ENCODE peak calls at places on chromosomes 16 and 17, in four cellular contexts. H, U, P and L are unnamed samples.

GRCh38 chr17:17766351-17767095 is 70.3 kb downstream of the SREBF1 start:
- DNase-seq in H (no peak), U (no peak), P (no peak), L (no peak)

GRCh38 chr16:89325861-89326471 is 108.5 kb downstream of the ZNF778 start:
- DNase-seq in H (no peak), P (no peak), U (peak; percentile 10), L (peak; percentile 88)

GRCh38 chr16:86455116-86455515 is 55.2 kb upstream of the FOXF1 start:
- DNase-seq in U (no peak), P (no peak), H (no peak), L (no peak)

GRCh38 chr16:4029816-4030215 is 86.4 kb downstream of the ADCY9 start:
- DNase-seq in P (no peak), U (no peak), H (no peak), L (no peak)

GRCh38 chr16:57115504-57116182 is 23.3 kb downstream of the CPNE2 start:
- DNase-seq in P (no peak), U (no peak), H (no peak), L (no peak)

GRCh38 chr16:61150351-61150750 is 885.9 kb downstream of the CDH8 start:
- DNase-seq in P (no peak), U (no peak), H (no peak), L (no peak)

GRCh38 chr17:58513391-58513912 is 986 bp downstream of the MTMR4 start:
- DNase-seq in H (no peak), U (no peak), P (no peak), L (peak; percentile 17)

GRCh38 chr16:88769617-88770458 is 15.2 kb downstream of the PIEZO1 start:
- DNase-seq in U (peak; percentile 78), H (no peak), P (no peak), L (peak; percentile 97)

GRCh38 chr16:57479422-57480126 is 6.7 kb downstream of the DOK4 start:
- DNase-seq in P (peak; percentile 60), H (no peak), U (peak; percentile 75), L (no peak)

GRCh38 chr16:72013888-72014538 is 5.5 kb downstream of the DHODH start:
- DNase-seq in P (no peak), U (no peak), H (no peak), L (peak; percentile 64)

GRCh38 chr17:4304417-4305027 is 40.7 kb upstream of the ANKFY1 start:
- DNase-seq in P (peak; percentile 41), U (peak; percentile 33), H (no peak), L (peak; percentile 55)

GRCh38 chr16:68296693-68297092 is 14.1 kb downstream of the SLC7A6OS start:
- DNase-seq in H (no peak), P (no peak), U (no peak), L (no peak)

GRCh38 chr16:54446639-54447038 is 160.1 kb upstream of the IRX3 start:
- DNase-seq in U (no peak), P (no peak), H (no peak), L (no peak)

GRCh38 chr16:87156195-87156594 is 161.0 kb downstream of the C16orf95 start:
- DNase-seq in H (no peak), U (no peak), P (no peak), L (no peak)

GRCh38 chr17:62562656-62563055 is 64.8 kb upstream of the MRC2 start:
- DNase-seq in U (no peak), H (no peak), P (peak; percentile 76), L (no peak)

GRCh38 chr17:1000597-1001490 is 3.9 kb downstream of the TIMM22 start:
- DNase-seq in U (no peak), P (peak; percentile 56), H (no peak), L (no peak)

GRCh38 chr16:84985079-84986065 is 26.0 kb downstream of the ZDHHC7 start:
- DNase-seq in H (no peak), P (no peak), U (no peak), L (no peak)

GRCh38 chr17:78474631-78475146 is 96.2 kb downstream of the PGS1 start:
- DNase-seq in H (peak; percentile 99), U (no peak), P (no peak), L (no peak)

GRCh38 chr17:58039975-58040374 is 32.9 kb upstream of the SRSF1 start:
- DNase-seq in P (no peak), H (no peak), U (no peak), L (no peak)

GRCh38 chr16:10466861-10467260 is 81.0 kb downstream of the ATF7IP2 start:
- DNase-seq in P (no peak), H (no peak), U (no peak), L (no peak)

GRCh38 chr16:23092072-23092800 is 57.0 kb downstream of the USP31 start:
- DNase-seq in H (no peak), U (no peak), P (no peak), L (no peak)

GRCh38 chr16:4212934-4213296 is 29.0 kb downstream of the SRL start:
- DNase-seq in H (no peak), U (no peak), P (peak; percentile 72), L (no peak)

GRCh38 chr17:74305865-74306654 is 20.0 kb upstream of the KIF19 start:
- DNase-seq in P (no peak), U (no peak), H (no peak), L (no peak)

GRCh38 chr17:68106085-68106484 is 70.5 kb downstream of the KPNA2 start:
- DNase-seq in H (no peak), P (no peak), U (no peak), L (no peak)

GRCh38 chr16:58026139-58026704 is 668 bp downstream of the MMP15 start:
- DNase-seq in P (no peak), H (no peak), U (peak; percentile 46), L (peak; percentile 52)

GRCh38 chr16:26394409-26394808 is 672.3 kb upstream of the C16orf82 start:
- DNase-seq in U (no peak), P (no peak), H (no peak), L (no peak)

GRCh38 chr17:82299452-82299851 is 18.0 kb downstream of the CD7 start:
- DNase-seq in H (no peak), P (no peak), U (no peak), L (no peak)

GRCh38 chr17:58317421-58318064 is 11.1 kb downstream of the TSPOAP1 start:
- DNase-seq in H (peak; percentile 66), U (peak; percentile 68), P (peak; percentile 75), L (peak; percentile 59)

GRCh38 chr17:22507823-22508222 is 815.5 kb downstream of the KCNJ18 start:
- DNase-seq in P (peak; percentile 15), U (no peak), H (no peak), L (no peak)

GRCh38 chr17:39015546-39015935 is 48.3 kb upstream of the FBXO47 start:
- DNase-seq in H (no peak), P (no peak), U (no peak), L (no peak)

GRCh38 chr17:39014795-39015545 is 47.8 kb upstream of the FBXO47 start:
- DNase-seq in U (no peak), P (no peak), H (no peak), L (peak; percentile 57)

GRCh38 chr17:39014044-39014794 is 47.0 kb upstream of the FBXO47 start:
- DNase-seq in P (peak; percentile 39), U (no peak), H (no peak), L (peak; percentile 32)

GRCh38 chr17:39018267-39019134 is 51.3 kb upstream of the FBXO47 start:
- DNase-seq in H (peak; percentile 28), P (no peak), U (no peak), L (no peak)

DNA sequence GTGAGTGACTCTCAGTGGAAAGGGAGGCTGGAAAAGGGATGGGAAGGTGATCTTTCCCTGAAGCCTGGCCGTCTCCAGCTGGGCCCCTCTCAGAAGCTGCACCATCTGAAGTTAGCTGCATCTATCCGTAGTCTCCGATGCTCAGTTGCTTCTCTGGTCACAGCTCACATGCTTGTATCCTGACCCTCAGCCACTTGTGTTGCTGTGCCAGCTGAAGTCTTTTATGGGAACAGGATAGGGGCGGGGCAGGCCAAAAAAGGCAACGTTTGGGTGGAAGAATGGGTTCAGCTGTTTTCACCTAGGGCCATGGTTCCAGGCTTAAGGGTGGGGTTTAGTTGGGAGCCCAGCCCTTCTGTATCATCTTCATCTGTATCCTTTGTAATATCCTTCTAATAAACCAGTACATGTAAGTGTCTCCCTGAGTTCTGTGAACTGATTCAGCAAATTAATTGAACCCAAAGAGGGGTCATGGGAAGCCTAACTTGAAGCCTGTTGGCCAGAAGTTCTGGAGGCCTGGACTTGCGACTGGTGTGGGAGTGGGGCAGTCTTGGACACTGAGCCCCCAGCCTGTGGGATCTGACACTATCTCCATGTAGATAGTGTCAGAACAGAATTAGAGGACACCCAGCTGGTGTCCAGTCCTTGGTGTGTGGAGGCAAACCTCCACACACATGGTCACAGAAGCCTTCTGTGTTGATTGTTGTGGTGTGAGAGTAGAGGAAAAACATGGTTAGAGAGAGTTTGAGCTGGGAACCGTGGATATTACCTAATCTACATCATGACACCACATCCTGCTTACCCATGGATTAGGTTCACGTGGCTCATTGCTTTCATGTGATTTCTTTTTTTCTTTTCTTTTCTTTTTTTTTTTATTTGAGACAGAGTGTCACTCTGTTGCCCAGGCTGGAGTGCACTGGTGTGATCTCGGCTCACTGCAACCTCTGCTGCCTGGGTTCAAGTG is 49.3 kb upstream of the FBXO47 start:
- DNase-seq in H (no peak), P (no peak), U (no peak), L (no peak)
- TF ChIP-seq TCF7 in H (no peak), P (no peak), U (no peak), L (no peak)

DNA sequence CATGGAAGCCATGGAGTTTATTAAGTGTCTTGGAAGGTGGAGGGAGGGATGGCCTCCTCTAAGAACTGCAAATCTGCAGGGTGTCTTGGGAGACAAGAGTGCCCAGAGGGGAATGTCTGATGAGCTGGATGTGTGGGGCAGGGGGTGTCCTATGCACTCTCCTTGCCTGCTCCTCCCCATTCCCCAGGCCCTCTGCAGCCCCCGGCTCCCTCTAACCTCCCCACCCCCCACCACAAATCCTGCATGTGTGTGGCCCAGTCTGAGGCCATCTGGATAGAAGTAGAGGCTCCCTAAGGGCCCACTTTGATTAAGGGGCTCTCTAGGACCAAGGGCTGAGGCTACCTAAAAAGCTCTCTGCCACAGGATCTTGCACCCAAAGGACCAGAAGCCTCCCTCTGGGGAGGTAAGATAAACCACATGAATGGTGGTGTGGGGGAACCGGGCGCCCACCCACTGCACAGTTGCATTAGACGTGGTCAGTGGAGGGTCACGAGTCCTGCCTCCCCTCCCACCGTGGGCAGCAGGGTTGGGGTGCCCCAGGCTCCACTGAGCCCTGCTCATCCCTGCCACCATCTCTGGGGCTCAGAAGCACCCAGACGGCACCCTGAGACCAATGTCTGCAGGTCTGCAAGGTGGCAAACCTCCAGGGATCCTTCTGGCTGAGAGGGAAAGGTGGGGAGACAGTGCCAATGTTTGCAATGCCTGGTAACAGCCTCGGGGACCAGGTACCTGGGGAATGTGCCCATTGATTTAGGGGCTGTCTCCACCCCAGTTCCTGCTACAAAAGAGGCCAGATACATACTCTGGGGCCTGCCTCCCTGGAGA is 618 bp downstream of the AANAT start:
- DNase-seq in H (no peak), P (no peak), U (no peak), L (no peak)
- TF ChIP-seq TCF7 in H (no peak), P (no peak), U (no peak), L (no peak)

GRCh38 chr16:83456934-83457333 is 350.8 kb upstream of the HSBP1 start:
- DNase-seq in H (no peak), U (no peak), P (no peak), L (no peak)

GRCh38 chr16:83453977-83454376 is 353.8 kb upstream of the HSBP1 start:
- DNase-seq in U (no peak), P (no peak), H (no peak), L (no peak)

GRCh38 chr16:83458612-83459011 is 349.2 kb upstream of the HSBP1 start:
- DNase-seq in P (no peak), H (peak; percentile 16), U (no peak), L (no peak)
- TF ChIP-seq TCF7 in P (no peak), H (no peak), U (no peak), L (no peak)

DNA sequence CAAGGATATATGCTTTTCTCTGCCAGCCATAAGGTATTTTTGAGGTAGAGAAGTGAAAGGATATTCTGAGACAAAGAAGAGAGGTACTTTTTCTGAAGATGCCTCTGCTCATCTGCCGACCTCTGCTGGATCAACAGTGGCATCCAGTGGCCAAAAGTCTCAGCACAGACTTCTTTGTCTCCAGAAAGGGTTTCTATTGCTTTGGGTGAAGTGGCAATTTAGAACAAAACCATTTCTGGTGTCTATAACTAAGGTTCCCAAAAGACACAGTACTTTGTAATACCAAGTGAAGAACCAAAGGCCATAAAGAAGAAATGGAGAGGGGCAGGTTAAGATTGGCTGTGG is 155.2 kb upstream of the C17orf78 start:
- DNase-seq in P (no peak), H (no peak), U (peak; percentile 41), L (no peak)
- TF ChIP-seq TCF7 in P (no peak), H (no peak), U (no peak), L (no peak)